ENCODE peak calls at places on chromosomes 2 and 18, in seven cellular contexts. D is A549, R is uterus, L is mesendoderm, P is keratinocyte, B is aorta, Q is body of pancreas. S is an unnamed sample.

GRCh38 chr2:12251749-12252148 is 465.0 kb upstream of the TRIB2 start:
- DNase-seq in B (no peak), R (no peak), Q (no peak), D (no peak), P (no peak), L (no peak), S (no peak)

GRCh38 chr2:240369725-240370585 is 65.5 kb upstream of the GPC1 start:
- DNase-seq in R (peak; percentile 73), L (peak; percentile 51), B (peak; percentile 93), Q (peak; percentile 63), D (peak; percentile 95), P (peak; percentile 89), S (peak; percentile 99)

GRCh38 chr2:229715895-229716507 is 1.6 kb upstream of the DNER start:
- DNase-seq in R (no peak), P (no peak), B (no peak), D (peak; percentile 62), L (peak; percentile 62), Q (peak; percentile 46), S (peak; percentile 57)

GRCh38 chr2:8684885-8685696 is 3.2 kb downstream of the ID2 start:
- DNase-seq in D (peak; percentile 63), L (peak; percentile 92), R (peak; percentile 50), P (no peak), B (peak; percentile 91), Q (peak; percentile 66), S (no peak)

GRCh38 chr18:55206941-55207340 is 247.7 kb upstream of the CCDC68 start:
- DNase-seq in B (no peak), P (no peak), Q (no peak), D (no peak), R (no peak), L (no peak), S (no peak)

GRCh38 chr2:187475499-187476248 is 27.6 kb upstream of the CALCRL start:
- DNase-seq in B (no peak), P (no peak), R (no peak), D (no peak), L (no peak), Q (no peak), S (no peak)

GRCh38 chr18:49666045-49666444 is 104.2 kb downstream of the LIPG start:
- DNase-seq in B (no peak), P (no peak), L (no peak), D (no peak), Q (no peak), R (no peak), S (no peak)

GRCh38 chr2:39094717-39095363 is 26.0 kb downstream of the SOS1 start:
- DNase-seq in L (no peak), R (no peak), P (no peak), B (no peak), Q (no peak), D (no peak), S (no peak)

GRCh38 chr2:214310319-214310718 is 100.5 kb upstream of the VWC2L start:
- DNase-seq in L (peak; percentile 48), P (no peak), R (no peak), B (no peak), D (peak; percentile 3), Q (no peak), S (peak; percentile 3)

GRCh38 chr2:195395351-195395750 is 261.7 kb upstream of the SLC39A10 start:
- DNase-seq in P (no peak), D (no peak), Q (no peak), R (no peak), L (peak; percentile 8), B (no peak), S (no peak)

GRCh38 chr2:227406177-227407031 is 18.7 kb upstream of the SCYGR1 start:
- DNase-seq in B (no peak), D (peak; percentile 98), P (peak; percentile 91), Q (peak; percentile 81), L (peak; percentile 98), R (peak; percentile 47), S (peak; percentile 79)

GRCh38 chr2:224449212-224450147 is 47.6 kb upstream of the FAM124B start:
- DNase-seq in R (no peak), D (peak; percentile 41), P (no peak), B (no peak), Q (peak; percentile 55), L (peak; percentile 32), S (no peak)

GRCh38 chr18:13823707-13824395 is at the start of gene MC5R:
- DNase-seq in B (peak; percentile 91), Q (peak; percentile 70), D (peak; percentile 21), R (peak; percentile 59), L (peak; percentile 72), P (no peak), S (peak; percentile 34)

GRCh38 chr2:73003027-73003426 is 68.5 kb downstream of the SFXN5 start:
- DNase-seq in Q (no peak), P (no peak), D (no peak), B (peak; percentile 23), R (peak; percentile 5), L (no peak), S (no peak)

GRCh38 chr2:35933031-35933430 is 422.5 kb upstream of the CRIM1 start:
- DNase-seq in P (no peak), D (no peak), B (no peak), Q (no peak), L (no peak), R (no peak), S (no peak)

DNA sequence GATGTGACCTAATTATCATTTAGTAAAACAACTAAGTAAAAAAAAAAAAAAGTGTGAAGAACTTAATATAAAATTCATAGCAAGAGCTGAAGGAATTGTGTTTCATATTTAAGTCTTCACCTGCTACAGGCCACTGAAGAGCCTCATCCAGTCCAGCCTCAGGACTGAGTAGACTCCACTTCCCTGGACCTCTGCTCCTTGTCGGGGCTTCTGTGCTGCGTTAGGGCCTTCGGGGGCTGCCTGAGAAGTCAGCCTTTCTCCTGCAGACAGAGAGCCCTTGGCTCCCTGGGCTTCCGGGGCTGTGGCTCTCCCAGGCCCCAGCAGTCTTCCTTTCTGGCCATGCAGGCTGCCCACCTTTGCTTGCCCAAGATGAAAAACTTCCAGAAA is 95.5 kb downstream of the MTCL1 start:
- DNase-seq in L (no peak), D (peak; percentile 42), P (no peak), R (no peak), Q (no peak), B (no peak), S (peak; percentile 50)
- H3K4me1 ChIP-seq in L (peaks cover 18% of the 10 kb centered on the region), D (peaks cover 97% of the 10 kb centered on the region), P (peaks cover 43% of the 10 kb centered on the region), R (no peaks in the 10 kb centered on the region), Q (peaks cover 65% of the 10 kb centered on the region), B (no peaks in the 10 kb centered on the region), S (peaks cover 44% of the 10 kb centered on the region)

GRCh38 chr2:157995117-157995516 is 106.6 kb upstream of the UPP2 start:
- DNase-seq in P (no peak), L (no peak), B (no peak), Q (no peak), D (no peak), R (no peak), S (no peak)
- H3K4me1 ChIP-seq in P (no peaks in the 10 kb centered on the region), L (peaks cover 3% of the 10 kb centered on the region), B (no peaks in the 10 kb centered on the region), Q (no peaks in the 10 kb centered on the region), D (no peaks in the 10 kb centered on the region), R (no peaks in the 10 kb centered on the region), S (no peaks in the 10 kb centered on the region)

DNA sequence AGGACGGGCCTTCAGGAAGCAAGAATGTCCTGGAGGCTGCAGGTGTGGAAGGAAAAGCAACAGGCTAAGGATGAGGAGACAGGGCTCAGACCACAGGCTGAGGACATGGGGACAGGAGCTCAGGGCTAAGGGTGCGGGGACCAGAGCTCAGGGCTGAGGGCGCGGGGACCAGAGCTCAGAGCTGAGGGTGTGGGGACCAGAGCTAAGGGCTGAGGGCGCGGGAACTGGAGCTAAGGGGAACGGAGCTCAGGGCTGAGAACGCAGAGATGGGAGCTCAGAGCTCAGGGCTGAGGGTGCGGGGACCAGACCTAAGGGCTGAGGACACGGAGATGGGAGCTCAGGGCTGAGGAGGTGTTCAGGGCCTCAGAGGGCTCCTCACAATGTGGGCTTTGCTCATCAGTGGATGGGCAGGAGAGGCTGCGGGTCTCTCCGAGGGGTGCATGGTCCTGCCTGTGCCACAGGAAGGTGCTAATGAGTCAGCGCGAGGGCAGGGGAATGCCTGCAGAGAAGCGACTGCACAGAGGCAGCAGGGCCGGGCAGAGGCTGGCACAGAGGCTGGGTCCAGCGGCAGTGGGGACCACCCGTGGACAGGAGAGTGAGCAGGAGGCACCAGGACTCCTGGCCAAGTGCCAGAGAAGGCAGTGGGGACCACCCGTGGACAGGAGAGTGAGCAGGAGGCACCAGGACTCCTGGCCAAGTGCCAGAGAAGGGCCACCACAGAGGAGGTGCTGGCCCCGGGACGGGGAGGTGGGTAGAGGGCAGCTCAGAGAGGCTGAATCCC is 271.7 kb downstream of the TWIST2 start:
- DNase-seq in B (no peak), L (no peak), Q (no peak), P (no peak), D (no peak), R (no peak), S (peak; percentile 42)
- H3K4me1 ChIP-seq in B (no peaks in the 10 kb centered on the region), L (no peaks in the 10 kb centered on the region), Q (no peaks in the 10 kb centered on the region), P (peaks cover 9% of the 10 kb centered on the region), D (no peaks in the 10 kb centered on the region), R (no peaks in the 10 kb centered on the region), S (peaks cover 11% of the 10 kb centered on the region)

DNA sequence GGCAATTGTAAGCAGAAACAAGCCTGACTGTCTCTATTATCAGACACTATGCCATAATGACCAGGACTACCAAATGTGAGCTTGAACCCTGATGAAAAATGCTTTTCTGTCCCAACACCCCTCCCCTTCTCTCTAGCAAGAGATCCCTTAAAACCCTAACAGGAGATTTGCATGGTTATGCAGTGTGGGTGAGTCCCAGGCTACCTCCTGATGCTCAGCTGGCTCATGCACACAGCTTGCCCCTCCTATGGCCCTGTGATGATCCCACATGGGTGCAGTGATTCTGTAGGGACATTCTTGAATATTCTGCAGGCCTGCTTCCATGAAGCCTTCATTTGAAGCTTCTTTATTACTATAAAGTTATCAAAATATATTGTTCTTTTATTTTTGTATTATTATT is 357.4 kb downstream of the AKAIN1 start:
- DNase-seq in L (no peak), D (no peak), Q (no peak), P (no peak), B (no peak), R (no peak), S (no peak)
- H3K4me1 ChIP-seq in L (peaks cover 5% of the 10 kb centered on the region), D (no peaks in the 10 kb centered on the region), Q (no peaks in the 10 kb centered on the region), P (no peaks in the 10 kb centered on the region), B (no peaks in the 10 kb centered on the region), R (no peaks in the 10 kb centered on the region), S (no peaks in the 10 kb centered on the region)

GRCh38 chr2:160430001-160430344 is 63.6 kb downstream of the RBMS1 start:
- DNase-seq in L (no peak), R (no peak), Q (no peak), P (no peak), D (no peak), B (no peak), S (no peak)

GRCh38 chr2:160427629-160428424 is 65.8 kb downstream of the RBMS1 start:
- DNase-seq in D (no peak), B (no peak), R (no peak), Q (no peak), L (no peak), P (no peak), S (peak; percentile 76)

GRCh38 chr2:160431441-160431840 is 62.2 kb downstream of the RBMS1 start:
- DNase-seq in Q (no peak), B (no peak), D (no peak), P (no peak), L (no peak), R (no peak), S (no peak)

GRCh38 chr2:160428425-160428763 is 65.2 kb downstream of the RBMS1 start:
- DNase-seq in B (no peak), R (no peak), P (no peak), L (no peak), Q (no peak), D (no peak), S (no peak)

GRCh38 chr2:160429248-160430000 is 64.2 kb downstream of the RBMS1 start:
- DNase-seq in R (no peak), L (peak; percentile 61), Q (no peak), P (no peak), B (no peak), D (peak; percentile 69), S (peak; percentile 64)
- H3K4me1 ChIP-seq in R (no peaks in the 10 kb centered on the region), L (no peaks in the 10 kb centered on the region), Q (peaks cover 4% of the 10 kb centered on the region), P (peaks cover 30% of the 10 kb centered on the region), B (peaks cover 3% of the 10 kb centered on the region), D (peaks cover 41% of the 10 kb centered on the region), S (peaks cover 25% of the 10 kb centered on the region)

S was measured in SJCRH30.